ENCODE peak calls at places on chromosomes 1 and 21, in seven cellular contexts. A, B, J, V, Q, X and D are unnamed samples.

GRCh38 chr21:27536319-27536718 is 569.4 kb upstream of the ADAMTS5 start:
- DNase-seq in J (no peak), A (peak; percentile 78), B (no peak), X (no peak), V (no peak), Q (no peak), D (peak; percentile 73)

GRCh38 chr1:22105611-22106207 is 37.2 kb downstream of the WNT4 start:
- DNase-seq in Q (no peak), B (no peak), V (no peak), X (no peak), A (peak; percentile 72), J (no peak), D (peak; percentile 78)

GRCh38 chr1:60906039-60906438 is 176.3 kb upstream of the NFIA start:
- DNase-seq in Q (no peak), X (no peak), A (no peak), B (no peak), V (no peak), J (no peak), D (no peak)

GRCh38 chr1:117275055-117275454 is 64.3 kb upstream of the VTCN1 start:
- DNase-seq in V (no peak), Q (no peak), B (no peak), A (peak; percentile 70), X (no peak), J (no peak), D (peak; percentile 17)

GRCh38 chr1:116454940-116455339 is 81.9 kb downstream of the ATP1A1 start:
- DNase-seq in V (no peak), B (no peak), A (no peak), J (no peak), Q (no peak), X (no peak), D (no peak)

GRCh38 chr1:83015163-83015562 is 983.8 kb downstream of the TTLL7 start:
- DNase-seq in X (no peak), J (no peak), Q (no peak), A (no peak), V (no peak), B (no peak), D (no peak)

GRCh38 chr1:156914440-156914856 is 6.0 kb upstream of the LRRC71 start:
- DNase-seq in X (no peak), A (peak; percentile 62), Q (no peak), V (no peak), B (no peak), J (peak; percentile 12), D (peak; percentile 40)

GRCh38 chr1:199859525-199859924 is 168.0 kb upstream of the NR5A2 start:
- DNase-seq in A (peak; percentile 82), J (no peak), X (no peak), V (no peak), Q (no peak), B (no peak), D (peak; percentile 90)

GRCh38 chr1:27616441-27616840 is 12.5 kb upstream of the AHDC1 start:
- DNase-seq in A (no peak), B (no peak), X (no peak), Q (no peak), J (no peak), V (no peak), D (no peak)
- TF ChIP-seq CTCF in A (peak; percentile 10), B (peak; percentile 31), X (no peak), Q (peak; percentile 10), J (no peak), V (no peak), D (peak; percentile 5)

DNA sequence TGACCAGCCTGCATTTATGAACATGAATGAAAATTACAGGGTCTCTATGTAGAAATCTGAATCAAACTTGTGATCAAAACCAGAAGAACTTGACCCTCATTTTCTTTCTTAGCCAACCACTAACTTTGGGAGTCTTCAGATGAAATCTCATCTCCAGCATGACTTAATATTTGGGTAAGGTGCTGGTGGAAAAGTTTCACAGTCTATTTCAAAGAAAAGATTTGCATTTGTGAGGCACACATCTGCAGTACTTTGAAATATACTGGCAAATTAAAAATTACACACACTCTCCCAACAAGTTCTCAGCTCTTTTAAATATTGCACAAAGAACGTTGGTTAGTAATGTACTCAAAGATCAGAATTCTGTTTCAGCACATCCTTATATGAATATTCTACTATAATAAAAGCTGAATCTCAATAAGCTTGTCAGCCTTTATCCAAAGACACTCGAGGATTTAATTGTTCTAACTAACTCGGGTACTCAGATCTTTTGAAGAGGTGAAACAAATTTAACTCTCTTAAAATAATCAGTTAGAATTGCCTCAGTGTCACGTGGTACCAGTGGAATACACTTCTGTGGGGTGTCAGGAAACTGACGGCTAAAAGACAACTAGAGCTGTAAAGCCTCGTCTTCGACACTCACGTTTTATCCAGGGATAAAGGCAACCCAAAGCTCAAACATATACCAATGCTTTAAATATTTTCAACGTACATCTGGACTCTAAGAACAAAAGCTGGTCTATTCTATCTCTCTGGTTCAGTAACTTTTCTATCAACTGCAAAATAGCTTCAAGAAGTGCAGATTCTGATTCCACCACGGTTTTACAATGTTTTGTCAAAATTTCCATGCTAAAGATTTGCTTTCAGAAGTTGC is 19.1 kb downstream of the SAMSN1 start:
- DNase-seq in B (no peak), A (no peak), Q (no peak), J (no peak), X (no peak), V (no peak), D (no peak)
- H3K4me3 ChIP-seq in B (peak overlapping the region; percentile 29), A (no peak overlapping the region), Q (no peak overlapping the region), J (no peak overlapping the region), X (no peak overlapping the region), V (no peak overlapping the region), D (no peak overlapping the region)

GRCh38 chr1:71921935-71922559 is 360.3 kb downstream of the NEGR1 start:
- DNase-seq in Q (no peak), A (no peak), J (no peak), X (no peak), V (no peak), B (no peak), D (no peak)
- TF ChIP-seq CTCF in Q (no peak), A (no peak), J (no peak), X (no peak), V (no peak), B (no peak), D (no peak)

DNA sequence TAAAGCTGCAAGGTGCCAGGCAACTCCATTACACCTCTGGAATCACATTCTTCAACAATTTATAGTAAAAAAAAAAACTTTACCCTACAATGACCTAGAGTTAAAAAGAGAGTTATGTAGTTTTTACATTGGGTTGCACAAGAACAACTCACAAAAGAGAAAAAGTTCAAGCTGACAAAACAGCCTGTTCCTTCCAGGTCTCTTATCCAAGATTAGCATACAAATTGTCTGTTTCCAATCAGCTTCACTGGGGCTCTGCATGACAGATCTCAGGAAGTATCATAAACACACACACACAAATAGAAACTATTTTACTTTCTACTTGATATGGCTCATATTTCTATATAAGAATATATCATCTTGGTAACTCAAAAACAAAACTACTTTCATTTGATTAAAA is 154.6 kb downstream of the PCNX2 start:
- DNase-seq in J (no peak), V (no peak), X (no peak), Q (no peak), B (no peak), A (peak; percentile 41), D (peak; percentile 15)
- H3K4me3 ChIP-seq in J (no peak overlapping the region), V (no peak overlapping the region), X (no peak overlapping the region), Q (no peak overlapping the region), B (no peak overlapping the region), A (no peak overlapping the region), D (no peak overlapping the region)

GRCh38 chr1:196309386-196309785 is 298.9 kb downstream of the KCNT2 start:
- DNase-seq in Q (no peak), X (no peak), B (no peak), J (no peak), V (no peak), A (peak; percentile 62), D (peak; percentile 68)
- TF ChIP-seq CTCF in Q (no peak), X (no peak), B (no peak), J (no peak), V (no peak), A (peak; percentile 37), D (no peak)

DNA sequence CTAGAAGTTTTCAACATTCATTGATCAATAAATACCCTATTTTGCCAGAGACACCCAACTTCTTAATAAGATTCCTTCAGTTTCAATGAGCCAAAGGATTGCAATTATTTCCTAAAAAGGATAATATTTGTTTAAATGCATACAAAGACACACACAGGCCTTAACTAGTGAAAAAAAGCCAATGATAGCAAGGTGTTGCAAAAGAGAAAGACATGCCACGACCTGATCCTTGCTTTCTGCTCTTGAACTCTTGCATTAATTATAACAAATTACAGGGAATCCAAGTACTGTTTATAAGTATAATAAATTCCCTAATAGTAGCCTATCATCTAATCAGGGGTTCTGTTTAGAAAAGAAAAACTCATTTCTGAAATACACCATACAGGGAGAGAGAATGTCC is 131.1 kb downstream of the PTPN14 start:
- DNase-seq in Q (no peak), J (no peak), A (no peak), X (no peak), V (no peak), B (no peak), D (no peak)
- H3K4me3 ChIP-seq in Q (no peak overlapping the region), J (no peak overlapping the region), A (no peak overlapping the region), X (no peak overlapping the region), V (no peak overlapping the region), B (no peak overlapping the region), D (no peak overlapping the region)

GRCh38 chr1:226095286-226095685 is 32.8 kb downstream of the H3-3A start:
- DNase-seq in B (no peak), Q (peak; percentile 29), V (peak; percentile 39), A (no peak), X (no peak), J (no peak), D (no peak)
- TF ChIP-seq CTCF in B (no peak), Q (no peak), V (no peak), A (no peak), X (no peak), J (no peak), D (no peak)

GRCh38 chr1:68232354-68233148 is at the start of gene WLS:
- DNase-seq in A (peak; percentile 78), Q (peak; percentile 89), X (peak; percentile 74), J (peak; percentile 88), B (no peak), V (peak; percentile 87), D (peak; percentile 86)
- H3K4me3 ChIP-seq in A (peak within 1 kb of the TSS; percentile 54), Q (peak within 1 kb of the TSS; percentile 77), X (peak within 1 kb of the TSS; percentile 69), J (peak within 1 kb of the TSS; percentile 82), B (no peak within 1 kb of the TSS), V (peak within 1 kb of the TSS; percentile 42), D (peak within 1 kb of the TSS; percentile 64)

GRCh38 chr1:223312705-223313414 is 51.1 kb downstream of the SUSD4 start:
- DNase-seq in V (no peak), X (no peak), J (no peak), A (peak; percentile 23), B (no peak), Q (no peak), D (no peak)

GRCh38 chr1:223307544-223307943 is 56.4 kb downstream of the SUSD4 start:
- DNase-seq in B (no peak), Q (no peak), X (no peak), J (no peak), V (no peak), A (no peak), D (no peak)

GRCh38 chr1:223312273-223312672 is 51.7 kb downstream of the SUSD4 start:
- DNase-seq in X (no peak), B (no peak), Q (no peak), J (no peak), V (no peak), A (no peak), D (no peak)

GRCh38 chr1:223304931-223305330 is 59.0 kb downstream of the SUSD4 start:
- DNase-seq in B (no peak), Q (no peak), X (no peak), V (no peak), A (peak; percentile 33), J (no peak), D (no peak)

DNA sequence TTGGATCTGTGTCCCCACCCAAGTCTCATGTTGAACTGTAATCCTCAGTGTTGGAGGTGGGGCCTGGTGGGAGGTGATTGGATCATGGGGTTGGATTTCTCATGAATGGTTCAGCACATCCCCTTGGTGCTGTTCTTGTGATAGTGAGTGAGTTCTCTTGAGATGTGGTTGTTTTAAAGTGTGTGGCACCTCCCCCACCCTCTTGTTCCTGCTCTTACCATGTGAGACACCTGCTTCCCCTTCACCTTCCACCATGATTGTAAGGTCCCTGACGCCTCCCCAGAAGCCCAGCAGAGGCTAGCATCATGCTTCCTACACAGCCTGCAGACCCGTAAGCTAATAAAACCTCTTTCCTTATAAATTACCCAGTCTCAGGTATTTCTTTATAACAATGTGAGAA is 55.8 kb downstream of the SUSD4 start:
- DNase-seq in X (no peak), A (no peak), Q (no peak), B (no peak), V (no peak), J (no peak), D (no peak)
- TF ChIP-seq CTCF in X (no peak), A (no peak), Q (no peak), B (no peak), V (no peak), J (no peak), D (no peak)